ENCODE peak calls at places on chromosomes 16 and 17, in nine cellular contexts. W is stomach, Q is WERI-Rb-1, M is body of pancreas, I is AG04450, P is cardiac muscle cell, G is colonic mucosa, S is dorsolateral prefrontal cortex, H is right lobe of liver. A is an unnamed sample.

GRCh38 chr16:53007095-53007494 is 45.6 kb downstream of the CHD9NB start:
- DNase-seq in W (no peak), G (no peak), Q (no peak), S (no peak), I (no peak), P (peak), M (no peak), H (no peak), A (no peak)

GRCh38 chr17:39963826-39964225 is 1.0 kb downstream of the GSDMA start:
- DNase-seq in M (no peak), P (no peak), I (no peak), H (no peak), W (no peak), S (no peak), G (no peak), Q (no peak), A (peak)

GRCh38 chr17:19321481-19322128 is 40.9 kb downstream of the B9D1 start:
- DNase-seq in Q (no peak), P (peak), I (no peak), G (no peak), S (no peak), H (no peak), M (no peak), W (no peak), A (no peak)

GRCh38 chr17:83057397-83057761 is 22.0 kb upstream of the METRNL start:
- DNase-seq in I (no peak), M (no peak), P (no peak), W (peak), G (peak), S (no peak), Q (peak), H (peak), A (no peak)

GRCh38 chr16:51815527-51815926 is 664.5 kb upstream of the SALL1 start:
- DNase-seq in M (no peak), H (no peak), I (no peak), Q (no peak), P (no peak), W (no peak), G (no peak), S (no peak), A (no peak)

GRCh38 chr16:58843675-58844074 is 109.6 kb upstream of the GOT2 start:
- DNase-seq in Q (no peak), H (no peak), G (no peak), I (no peak), W (no peak), M (no peak), P (peak), S (no peak), A (no peak)

GRCh38 chr16:3235856-3236669 is 1.1 kb upstream of the ZNF200 start:
- DNase-seq in G (peak), W (peak), I (no peak), P (peak), M (peak), Q (no peak), S (no peak), H (no peak), A (peak)

GRCh38 chr17:15103785-15104184 is 161.3 kb downstream of the PMP22 start:
- DNase-seq in P (no peak), S (no peak), H (no peak), W (no peak), M (no peak), G (no peak), Q (no peak), I (no peak), A (no peak)

GRCh38 chr17:4747847-4748246 is 8.1 kb upstream of the CXCL16 start:
- DNase-seq in M (peak), P (no peak), G (no peak), S (no peak), I (no peak), Q (no peak), H (no peak), W (no peak), A (no peak)

GRCh38 chr17:15413101-15413750 is 54.2 kb downstream of the CDRT4 start:
- DNase-seq in I (no peak), P (no peak), M (no peak), W (no peak), S (no peak), H (no peak), Q (no peak), G (no peak), A (no peak)

GRCh38 chr16:1677942-1678499 is at the start of gene JPT2:
- DNase-seq in I (peak), W (peak), P (peak), G (peak), S (peak), H (peak), M (peak), Q (peak), A (peak)

GRCh38 chr16:1678500-1679098 is 520 bp downstream of the JPT2 start:
- DNase-seq in I (no peak), S (no peak), W (peak), Q (peak), H (peak), P (peak), M (peak), G (peak), A (peak)

GRCh38 chr16:1676661-1677060 is 1.4 kb upstream of the JPT2 start:
- DNase-seq in Q (no peak), W (no peak), P (no peak), H (no peak), S (no peak), M (no peak), I (no peak), G (no peak), A (no peak)

GRCh38 chr16:1674751-1675664 is 3.1 kb upstream of the JPT2 start:
- DNase-seq in Q (no peak), M (no peak), W (no peak), G (no peak), S (no peak), I (peak), H (no peak), P (no peak), A (no peak)

GRCh38 chr16:1677339-1677738 is 740 bp upstream of the JPT2 start:
- DNase-seq in G (no peak), W (no peak), H (no peak), P (no peak), I (no peak), Q (no peak), S (no peak), M (no peak), A (no peak)
- H3K27ac ChIP-seq in G (no peak), W (peak), H (no peak), P (no peak), I (no peak), Q (peak), S (peak), M (peak), A (no peak)

GRCh38 chr16:23145608-23146007 is 3.6 kb downstream of the USP31 start:
- DNase-seq in I (no peak), Q (no peak), M (no peak), S (no peak), G (no peak), W (no peak), P (no peak), H (no peak), A (no peak)
- H3K27ac ChIP-seq in I (no peak), Q (no peak), M (peak), S (peak), G (no peak), W (no peak), P (no peak), H (no peak), A (no peak)

GRCh38 chr17:59479141-59479540 is 86.3 kb upstream of the DHX40 start:
- DNase-seq in W (no peak), I (no peak), G (no peak), M (no peak), H (no peak), S (no peak), P (no peak), Q (no peak), A (no peak)

GRCh38 chr17:59485018-59485417 is 80.4 kb upstream of the DHX40 start:
- DNase-seq in G (no peak), M (no peak), H (no peak), P (no peak), Q (no peak), I (no peak), W (no peak), S (no peak), A (no peak)

GRCh38 chr17:59487161-59487873 is 78.1 kb upstream of the DHX40 start:
- DNase-seq in P (no peak), I (no peak), S (no peak), M (no peak), G (no peak), H (no peak), Q (peak), W (no peak), A (no peak)

GRCh38 chr17:59488805-59489204 is 76.6 kb upstream of the DHX40 start:
- DNase-seq in S (no peak), M (no peak), P (no peak), Q (no peak), I (no peak), G (no peak), H (no peak), W (no peak), A (no peak)

GRCh38 chr17:59483860-59484259 is 81.5 kb upstream of the DHX40 start:
- DNase-seq in Q (no peak), W (no peak), H (no peak), P (no peak), M (no peak), S (no peak), I (no peak), G (no peak), A (no peak)
- H3K27ac ChIP-seq in Q (no peak), W (peak), H (no peak), P (no peak), M (no peak), S (no peak), I (no peak), G (no peak), A (no peak)

GRCh38 chr16:49504626-49505025 is 131.0 kb downstream of the C16orf78 start:
- DNase-seq in Q (no peak), P (no peak), M (no peak), H (no peak), G (no peak), S (no peak), I (no peak), W (no peak), A (peak)

GRCh38 chr16:49502136-49502881 is 128.7 kb downstream of the C16orf78 start:
- DNase-seq in M (no peak), I (no peak), P (no peak), W (no peak), G (no peak), Q (no peak), H (no peak), S (no peak), A (peak)

GRCh38 chr16:49504023-49504364 is 130.4 kb downstream of the C16orf78 start:
- DNase-seq in I (no peak), S (no peak), G (no peak), Q (no peak), P (no peak), H (no peak), M (no peak), W (no peak), A (no peak)

GRCh38 chr16:49505556-49505955 is 132.0 kb downstream of the C16orf78 start:
- DNase-seq in I (no peak), G (no peak), P (no peak), Q (no peak), W (no peak), M (no peak), H (no peak), S (no peak), A (no peak)

GRCh38 chr16:49503242-49504022 is 129.8 kb downstream of the C16orf78 start:
- DNase-seq in W (no peak), Q (no peak), S (no peak), P (no peak), H (no peak), G (no peak), I (no peak), M (no peak), A (peak)
- H3K27ac ChIP-seq in W (no peak), Q (no peak), S (no peak), P (no peak), H (peak), G (no peak), I (no peak), M (no peak), A (no peak)

DNA sequence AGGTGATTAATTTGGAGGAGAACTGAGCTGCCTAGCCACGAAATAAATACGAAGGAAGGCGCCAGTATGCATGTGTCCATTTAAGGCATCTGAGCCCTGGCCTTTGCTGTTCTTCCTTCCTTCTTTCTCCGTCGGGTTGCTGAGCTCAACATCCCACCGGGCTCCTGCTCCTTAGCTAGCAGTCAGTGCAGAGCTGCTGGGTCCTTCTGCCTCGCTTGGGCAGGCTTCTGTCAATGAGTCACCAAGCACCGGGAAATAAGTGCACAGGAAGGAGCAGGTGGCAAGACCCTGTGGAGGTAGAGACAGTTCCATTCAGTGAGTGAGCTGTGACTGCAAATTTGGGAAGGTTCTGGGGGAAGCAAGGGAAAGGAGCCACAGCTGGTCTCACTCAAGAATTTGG is 120.7 kb downstream of the CCDC182 start:
- DNase-seq in S (no peak), W (no peak), Q (no peak), M (no peak), P (no peak), G (no peak), H (no peak), I (no peak), A (peak)
- H3K27ac ChIP-seq in S (no peak), W (no peak), Q (no peak), M (no peak), P (no peak), G (no peak), H (no peak), I (no peak), A (no peak)

A was measured in Peyer's patch.